ENCODE peak calls at places on chromosomes 2 and 18, in six cellular contexts. H, V, N, E, M and R are unnamed samples.

GRCh38 chr2:73202156-73203054 is at the start of gene NOTO:
- DNase-seq in M (peak), E (no peak), V (no peak), N (no peak), H (no peak), R (no peak)

GRCh38 chr18:7069191-7069590 is 48.4 kb downstream of the LAMA1 start:
- DNase-seq in E (no peak), H (no peak), V (no peak), M (no peak), N (no peak), R (no peak)

GRCh38 chr2:23487735-23488492 is 102.9 kb downstream of the KLHL29 start:
- DNase-seq in H (no peak), N (no peak), E (no peak), V (no peak), M (no peak), R (no peak)

GRCh38 chr2:16840496-16841172 is 175.0 kb upstream of the CYRIA start:
- DNase-seq in N (no peak), H (no peak), E (no peak), V (no peak), M (no peak), R (no peak)

GRCh38 chr2:79782540-79782939 is 269.7 kb downstream of the CTNNA2 start:
- DNase-seq in N (no peak), M (peak), E (no peak), V (no peak), H (no peak), R (no peak)

GRCh38 chr2:129893244-129893643 is 86.2 kb upstream of the RAB6C start:
- DNase-seq in N (no peak), M (no peak), H (no peak), E (no peak), V (no peak), R (no peak)

GRCh38 chr2:177393381-177393780 is 808 bp downstream of the AGPS start:
- DNase-seq in N (no peak), V (no peak), M (peak), H (no peak), E (no peak), R (no peak)

GRCh38 chr2:108907822-108908716 is 81.0 kb downstream of the EDAR start:
- DNase-seq in M (no peak), H (no peak), E (no peak), N (no peak), V (peak), R (no peak)

GRCh38 chr18:3864669-3865298 is 414.8 kb downstream of the TGIF1 start:
- DNase-seq in H (no peak), E (no peak), N (no peak), V (no peak), M (no peak), R (no peak)